ENCODE peak calls at places on chromosomes 5 and 9, in four cellular contexts. U, H, P and L are unnamed samples.

GRCh38 chr9:72577212-72577753 is 55.9 kb downstream of the TMC1 start:
- DNase-seq in U (no peak), H (no peak), P (peak; percentile 52), L (no peak)

GRCh38 chr5:112234000-112234399 is 185.1 kb downstream of the EPB41L4A start:
- DNase-seq in U (no peak), H (no peak), P (no peak), L (no peak)

GRCh38 chr9:131270171-131271015 is 5.9 kb downstream of the FAM78A start:
- DNase-seq in U (peak; percentile 46), H (peak; percentile 68), P (no peak), L (peak; percentile 40)

GRCh38 chr9:107705521-107705920 is 216.0 kb upstream of the KLF4 start:
- DNase-seq in U (no peak), H (no peak), P (no peak), L (no peak)

GRCh38 chr5:61342066-61342465 is 10.0 kb downstream of the ZSWIM6 start:
- DNase-seq in U (no peak), H (no peak), P (no peak), L (no peak)

GRCh38 chr5:172932313-172933017 is 26.8 kb upstream of the RPL26L1 start:
- DNase-seq in U (peak; percentile 86), H (peak; percentile 73), P (peak; percentile 76), L (peak; percentile 58)

GRCh38 chr5:149913449-149914419 is 30.9 kb downstream of the PDE6A start:
- DNase-seq in U (no peak), H (no peak), P (no peak), L (no peak)

GRCh38 chr5:137036630-137037029 is 462.5 kb downstream of the SPOCK1 start:
- DNase-seq in U (no peak), H (no peak), P (no peak), L (no peak)

GRCh38 chr9:126937444-126937843 is 22.9 kb downstream of the RALGPS1 start:
- DNase-seq in U (no peak), H (no peak), P (no peak), L (no peak)

GRCh38 chr9:80605129-80605528 is 1033.4 kb downstream of the TLE4 start:
- DNase-seq in U (no peak), H (no peak), P (peak; percentile 1), L (no peak)

GRCh38 chr5:113264061-113264460 is 170.7 kb downstream of the TSSK1B start:
- DNase-seq in U (no peak), H (no peak), P (no peak), L (no peak)

GRCh38 chr9:115808108-115808507 is 345.5 kb upstream of the PAPPA start:
- DNase-seq in U (no peak), H (no peak), P (no peak), L (no peak)